ENCODE peak calls at places on chromosomes 12 and 14, in ten cellular contexts. One of them, this sample, is unnamed.

GRCh38 chr12:95726903-95727302 is 63.7 kb downstream of the NTN4 start:
- DNase-seq in astrocyte of the spinal cord: no peak
- DNase-seq in A549: no peak
- DNase-seq in GM20000: no peak
- DNase-seq in gastrocnemius medialis: no peak
- DNase-seq in tibial artery: no peak
- DNase-seq in CD4-positive, alpha-beta T cell: no peak
- DNase-seq in body of pancreas: no peak
- DNase-seq in prostate gland: no peak
- DNase-seq in HFFc6: no peak
- DNase-seq in this sample: no peak

GRCh38 chr14:80942158-80942738 is 710 bp upstream of the CEP128 start:
- DNase-seq in GM20000: no peak
- DNase-seq in A549: no peak
- DNase-seq in astrocyte of the spinal cord: no peak
- DNase-seq in CD4-positive, alpha-beta T cell: no peak
- DNase-seq in gastrocnemius medialis: no peak
- DNase-seq in body of pancreas: no peak
- DNase-seq in HFFc6: no peak
- DNase-seq in tibial artery: no peak
- DNase-seq in prostate gland: no peak
- DNase-seq in this sample: peak; percentile 2

GRCh38 chr12:106934277-106934676 is 21.4 kb upstream of the TMEM263 start:
- DNase-seq in HFFc6: no peak
- DNase-seq in GM20000: no peak
- DNase-seq in gastrocnemius medialis: no peak
- DNase-seq in CD4-positive, alpha-beta T cell: no peak
- DNase-seq in tibial artery: no peak
- DNase-seq in astrocyte of the spinal cord: no peak
- DNase-seq in body of pancreas: no peak
- DNase-seq in A549: no peak
- DNase-seq in prostate gland: no peak
- DNase-seq in this sample: no peak

GRCh38 chr12:47715393-47715876 is 9.6 kb upstream of the RPAP3 start:
- DNase-seq in CD4-positive, alpha-beta T cell: peak; percentile 74
- DNase-seq in tibial artery: peak; percentile 66
- DNase-seq in gastrocnemius medialis: peak; percentile 82
- DNase-seq in HFFc6: peak; percentile 57
- DNase-seq in A549: peak; percentile 76
- DNase-seq in body of pancreas: peak; percentile 86
- DNase-seq in GM20000: peak; percentile 77
- DNase-seq in prostate gland: peak; percentile 84
- DNase-seq in astrocyte of the spinal cord: peak; percentile 72
- DNase-seq in this sample: peak; percentile 61

GRCh38 chr14:96065661-96066459 is 26.7 kb downstream of the C14orf132 start:
- DNase-seq in gastrocnemius medialis: no peak
- DNase-seq in prostate gland: no peak
- DNase-seq in HFFc6: no peak
- DNase-seq in body of pancreas: no peak
- DNase-seq in astrocyte of the spinal cord: no peak
- DNase-seq in A549: no peak
- DNase-seq in GM20000: no peak
- DNase-seq in CD4-positive, alpha-beta T cell: no peak
- DNase-seq in tibial artery: no peak
- DNase-seq in this sample: no peak

GRCh38 chr14:88488897-88489296 is 65.9 kb downstream of the PTPN21 start:
- DNase-seq in CD4-positive, alpha-beta T cell: no peak
- DNase-seq in gastrocnemius medialis: no peak
- DNase-seq in tibial artery: no peak
- DNase-seq in A549: no peak
- DNase-seq in astrocyte of the spinal cord: no peak
- DNase-seq in body of pancreas: no peak
- DNase-seq in HFFc6: no peak
- DNase-seq in prostate gland: no peak
- DNase-seq in GM20000: no peak
- DNase-seq in this sample: no peak

GRCh38 chr12:112916270-112916669 is 9.5 kb downstream of the OAS1 start:
- DNase-seq in prostate gland: peak; percentile 90
- DNase-seq in CD4-positive, alpha-beta T cell: no peak
- DNase-seq in GM20000: no peak
- DNase-seq in gastrocnemius medialis: peak; percentile 17
- DNase-seq in astrocyte of the spinal cord: no peak
- DNase-seq in A549: no peak
- DNase-seq in tibial artery: no peak
- DNase-seq in HFFc6: no peak
- DNase-seq in body of pancreas: no peak
- DNase-seq in this sample: no peak

GRCh38 chr12:23556661-23557060 is 392.8 kb downstream of the SOX5 start:
- DNase-seq in prostate gland: no peak
- DNase-seq in HFFc6: no peak
- DNase-seq in astrocyte of the spinal cord: no peak
- DNase-seq in CD4-positive, alpha-beta T cell: no peak
- DNase-seq in body of pancreas: no peak
- DNase-seq in GM20000: no peak
- DNase-seq in gastrocnemius medialis: no peak
- DNase-seq in A549: no peak
- DNase-seq in tibial artery: no peak
- DNase-seq in this sample: no peak

GRCh38 chr12:119589087-119589486 is 4.5 kb upstream of the TMEM233 start:
- DNase-seq in CD4-positive, alpha-beta T cell: no peak
- DNase-seq in gastrocnemius medialis: no peak
- DNase-seq in prostate gland: no peak
- DNase-seq in astrocyte of the spinal cord: peak; percentile 26
- DNase-seq in GM20000: no peak
- DNase-seq in HFFc6: no peak
- DNase-seq in A549: no peak
- DNase-seq in body of pancreas: no peak
- DNase-seq in tibial artery: no peak
- DNase-seq in this sample: no peak

GRCh38 chr14:67395086-67395875 is 16.7 kb downstream of the PLEK2 start:
- DNase-seq in CD4-positive, alpha-beta T cell: no peak
- DNase-seq in A549: no peak
- DNase-seq in prostate gland: no peak
- DNase-seq in GM20000: no peak
- DNase-seq in HFFc6: no peak
- DNase-seq in tibial artery: no peak
- DNase-seq in body of pancreas: no peak
- DNase-seq in gastrocnemius medialis: no peak
- DNase-seq in astrocyte of the spinal cord: no peak
- DNase-seq in this sample: no peak

GRCh38 chr12:125065021-125065752 is at the start of gene AACS:
- DNase-seq in tibial artery: peak; percentile 57
- DNase-seq in body of pancreas: peak; percentile 79
- DNase-seq in CD4-positive, alpha-beta T cell: peak; percentile 75
- DNase-seq in A549: peak; percentile 83
- DNase-seq in prostate gland: peak; percentile 66
- DNase-seq in GM20000: peak; percentile 99
- DNase-seq in HFFc6: peak; percentile 59
- DNase-seq in astrocyte of the spinal cord: peak; percentile 70
- DNase-seq in gastrocnemius medialis: peak; percentile 57
- DNase-seq in this sample: peak; percentile 79
- TF ChIP-seq CTCF in tibial artery: no peak
- TF ChIP-seq CTCF in body of pancreas: no peak
- TF ChIP-seq CTCF in CD4-positive, alpha-beta T cell: no peak
- TF ChIP-seq CTCF in A549: no peak
- TF ChIP-seq CTCF in prostate gland: no peak
- TF ChIP-seq CTCF in GM20000: no peak
- TF ChIP-seq CTCF in HFFc6: no peak
- TF ChIP-seq CTCF in astrocyte of the spinal cord: no peak
- TF ChIP-seq CTCF in gastrocnemius medialis: no peak
- TF ChIP-seq CTCF in this sample: no peak

GRCh38 chr14:103725739-103726395 is 10.3 kb downstream of the ZFYVE21 start:
- DNase-seq in A549: no peak
- DNase-seq in gastrocnemius medialis: no peak
- DNase-seq in GM20000: no peak
- DNase-seq in tibial artery: no peak
- DNase-seq in prostate gland: no peak
- DNase-seq in HFFc6: no peak
- DNase-seq in body of pancreas: no peak
- DNase-seq in astrocyte of the spinal cord: no peak
- DNase-seq in CD4-positive, alpha-beta T cell: no peak
- DNase-seq in this sample: no peak

GRCh38 chr14:103728141-103728540 is 12.5 kb downstream of the ZFYVE21 start:
- DNase-seq in GM20000: no peak
- DNase-seq in gastrocnemius medialis: no peak
- DNase-seq in astrocyte of the spinal cord: no peak
- DNase-seq in HFFc6: no peak
- DNase-seq in CD4-positive, alpha-beta T cell: no peak
- DNase-seq in body of pancreas: no peak
- DNase-seq in prostate gland: no peak
- DNase-seq in tibial artery: no peak
- DNase-seq in A549: no peak
- DNase-seq in this sample: no peak

GRCh38 chr14:103728721-103729120 is 13.1 kb downstream of the ZFYVE21 start:
- DNase-seq in GM20000: no peak
- DNase-seq in tibial artery: no peak
- DNase-seq in body of pancreas: no peak
- DNase-seq in CD4-positive, alpha-beta T cell: no peak
- DNase-seq in HFFc6: no peak
- DNase-seq in A549: no peak
- DNase-seq in astrocyte of the spinal cord: no peak
- DNase-seq in prostate gland: peak; percentile 91
- DNase-seq in gastrocnemius medialis: no peak
- DNase-seq in this sample: no peak

GRCh38 chr14:103726474-103726873 is 10.9 kb downstream of the ZFYVE21 start:
- DNase-seq in GM20000: no peak
- DNase-seq in gastrocnemius medialis: no peak
- DNase-seq in CD4-positive, alpha-beta T cell: no peak
- DNase-seq in prostate gland: no peak
- DNase-seq in body of pancreas: no peak
- DNase-seq in HFFc6: no peak
- DNase-seq in A549: no peak
- DNase-seq in tibial artery: no peak
- DNase-seq in astrocyte of the spinal cord: no peak
- DNase-seq in this sample: no peak

DNA sequence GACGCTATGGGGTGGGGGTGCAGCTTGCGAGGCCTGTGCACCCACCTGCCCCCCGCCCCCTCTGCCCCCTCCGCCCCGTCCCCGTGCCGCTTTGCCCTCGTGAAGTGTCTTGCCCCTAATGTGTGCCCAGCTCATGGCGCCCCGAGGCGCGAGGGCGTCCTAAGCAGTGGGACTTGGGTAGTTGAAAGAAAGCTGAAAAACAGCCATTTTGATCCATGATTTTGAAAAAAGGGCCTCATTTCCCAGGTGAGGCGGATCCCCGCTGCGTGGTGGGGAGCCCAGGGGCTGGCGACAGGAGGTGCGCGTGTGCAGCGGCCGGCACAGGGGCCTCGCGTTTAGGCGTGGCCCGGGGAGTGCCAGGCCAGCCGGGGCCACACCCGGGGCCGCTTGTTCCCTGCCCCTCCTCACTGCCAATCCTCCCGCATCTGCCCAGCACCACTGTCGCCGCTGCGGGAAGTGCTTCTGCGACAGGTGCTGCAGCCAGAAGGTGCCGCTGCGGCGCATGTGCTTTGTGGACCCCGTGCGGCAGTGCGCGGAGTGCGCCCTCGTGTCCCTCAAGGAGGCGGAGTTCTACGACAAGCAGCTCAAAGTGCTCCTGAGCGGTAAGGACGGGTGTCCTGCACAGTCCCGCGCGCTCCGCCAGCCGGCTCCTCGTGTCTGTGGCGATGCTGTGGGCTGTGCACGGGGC is 11.8 kb downstream of the ZFYVE21 start:
- DNase-seq in body of pancreas: no peak
- DNase-seq in HFFc6: no peak
- DNase-seq in astrocyte of the spinal cord: no peak
- DNase-seq in A549: no peak
- DNase-seq in GM20000: no peak
- DNase-seq in gastrocnemius medialis: no peak
- DNase-seq in CD4-positive, alpha-beta T cell: no peak
- DNase-seq in prostate gland: peak; percentile 75
- DNase-seq in tibial artery: no peak
- DNase-seq in this sample: no peak
- TF ChIP-seq CTCF in body of pancreas: no peak
- TF ChIP-seq CTCF in HFFc6: no peak
- TF ChIP-seq CTCF in astrocyte of the spinal cord: no peak
- TF ChIP-seq CTCF in A549: no peak
- TF ChIP-seq CTCF in GM20000: no peak
- TF ChIP-seq CTCF in gastrocnemius medialis: no peak
- TF ChIP-seq CTCF in CD4-positive, alpha-beta T cell: no peak
- TF ChIP-seq CTCF in prostate gland: peak; percentile 68
- TF ChIP-seq CTCF in tibial artery: no peak
- TF ChIP-seq CTCF in this sample: no peak

DNA sequence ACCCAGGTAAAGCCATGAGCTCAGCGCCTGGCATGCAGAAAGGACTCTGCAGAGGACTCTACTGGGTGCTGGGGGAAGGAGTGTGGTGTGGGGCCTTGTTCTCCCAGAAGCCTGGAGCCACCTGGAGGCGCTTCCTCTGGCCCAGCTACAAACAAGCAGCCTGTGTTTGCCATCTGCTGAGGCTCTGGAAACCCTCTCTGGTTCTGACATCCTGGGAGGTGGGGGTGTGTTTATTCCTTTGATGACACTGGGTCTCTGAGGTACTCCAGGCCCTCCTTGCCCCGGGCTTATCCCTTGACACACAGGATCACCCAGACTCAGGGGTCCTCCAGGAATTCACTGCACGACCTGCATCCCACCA is 44.9 kb downstream of the RNF34 start:
- DNase-seq in CD4-positive, alpha-beta T cell: no peak
- DNase-seq in A549: no peak
- DNase-seq in gastrocnemius medialis: no peak
- DNase-seq in tibial artery: no peak
- DNase-seq in prostate gland: no peak
- DNase-seq in HFFc6: no peak
- DNase-seq in GM20000: no peak
- DNase-seq in body of pancreas: no peak
- DNase-seq in astrocyte of the spinal cord: no peak
- DNase-seq in this sample: no peak
- TF ChIP-seq CTCF in CD4-positive, alpha-beta T cell: no peak
- TF ChIP-seq CTCF in A549: no peak
- TF ChIP-seq CTCF in gastrocnemius medialis: no peak
- TF ChIP-seq CTCF in tibial artery: no peak
- TF ChIP-seq CTCF in prostate gland: no peak
- TF ChIP-seq CTCF in HFFc6: no peak
- TF ChIP-seq CTCF in GM20000: no peak
- TF ChIP-seq CTCF in body of pancreas: no peak
- TF ChIP-seq CTCF in astrocyte of the spinal cord: no peak
- TF ChIP-seq CTCF in this sample: no peak

DNA sequence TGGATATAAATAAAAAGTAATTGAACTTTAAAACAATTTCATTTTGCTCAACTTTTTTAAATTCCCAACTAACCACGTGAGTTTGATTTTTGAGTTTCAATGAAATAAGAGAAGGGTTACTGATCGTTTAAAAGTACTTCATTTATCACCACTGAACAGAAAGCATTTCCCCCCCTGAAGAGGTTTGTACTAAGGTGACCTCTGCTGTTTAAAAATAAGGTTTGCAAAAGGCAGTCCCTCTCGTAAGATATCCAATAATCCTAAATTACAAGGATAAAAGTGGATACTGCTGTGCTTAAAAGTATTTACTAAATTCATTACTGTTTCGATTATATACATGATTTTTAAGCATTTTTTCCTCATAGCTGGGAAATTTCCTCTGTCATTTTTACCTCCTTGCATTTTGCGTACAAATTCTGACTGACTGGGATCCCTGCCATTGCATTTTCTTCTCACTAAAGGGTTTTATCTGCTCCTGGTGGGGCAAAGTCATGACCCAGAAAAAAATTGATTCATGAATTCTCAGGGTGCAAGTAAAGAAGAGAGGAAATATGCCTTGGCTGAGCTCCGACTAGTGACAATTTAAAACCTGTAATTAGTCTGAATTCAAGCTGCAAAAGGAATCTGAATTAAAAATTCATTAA is 463.8 kb downstream of the PRKD1 start:
- DNase-seq in GM20000: no peak
- DNase-seq in HFFc6: no peak
- DNase-seq in astrocyte of the spinal cord: peak; percentile 17
- DNase-seq in CD4-positive, alpha-beta T cell: no peak
- DNase-seq in gastrocnemius medialis: no peak
- DNase-seq in prostate gland: no peak
- DNase-seq in body of pancreas: no peak
- DNase-seq in A549: no peak
- DNase-seq in tibial artery: no peak
- DNase-seq in this sample: no peak
- TF ChIP-seq CTCF in GM20000: no peak
- TF ChIP-seq CTCF in HFFc6: peak; percentile 39
- TF ChIP-seq CTCF in astrocyte of the spinal cord: no peak
- TF ChIP-seq CTCF in CD4-positive, alpha-beta T cell: no peak
- TF ChIP-seq CTCF in gastrocnemius medialis: no peak
- TF ChIP-seq CTCF in prostate gland: no peak
- TF ChIP-seq CTCF in body of pancreas: no peak
- TF ChIP-seq CTCF in A549: no peak
- TF ChIP-seq CTCF in tibial artery: no peak
- TF ChIP-seq CTCF in this sample: no peak

This sample was measured in Calu3.